ENCODE peak calls at places on chromosomes 7 and 10, in nine cellular contexts. O is iris pigment epithelial cell; I is activated T-helper 2 cell treated with anti-CD3 and anti-CD28 coated beads, Interferon-gamma antibody, Interleukin-2, Interleukin-4, amounts not matched to agents 10 μg/mL and 5 μg/mL and 100 μg/mL, durations not matched to agents 14 hours and 24 hours and 36 hours; G is DMS153; Q is effector memory CD8-positive, alpha-beta T cell; N is activated gamma-delta T cell treated with Interleukin-2 at 50 U/mL for 16 hours; S is omental fat pad; C is nephron progenitor cell; K is stimulated activated CD4-positive, alpha-beta T cell treated with anti-CD3 and anti-CD28 coated beads, Interleukin-1b, Interleukin-23, amount 100 ng/mL, for 48 hours. M is an unnamed sample.

GRCh38 chr10:99522078-99522479 is 10.7 kb upstream of the NKX2-3 start:
- DNase-seq in O (no peak), I (no peak), G (no peak), Q (no peak), N (no peak), S (no peak), C (no peak), K (no peak), M (no peak)

GRCh38 chr10:130215076-130215917 is 79.1 kb downstream of the GLRX3 start:
- DNase-seq in O (no peak), I (no peak), G (no peak), Q (no peak), N (no peak), S (no peak), C (no peak), K (no peak), M (no peak)

GRCh38 chr7:155721056-155721455 is 76.6 kb downstream of the RBM33 start:
- DNase-seq in O (no peak), I (no peak), G (no peak), Q (no peak), N (no peak), S (no peak), C (no peak), K (no peak), M (no peak)

GRCh38 chr7:44388089-44388970 is 62.9 kb upstream of the CAMK2B start:
- DNase-seq in O (no peak), I (no peak), G (no peak), Q (no peak), N (no peak), S (no peak), C (no peak), K (no peak), M (no peak)

GRCh38 chr7:122135275-122135674 is 8.8 kb downstream of the AASS start:
- DNase-seq in O (no peak), I (no peak), G (no peak), Q (no peak), N (no peak), S (no peak), C (no peak), K (no peak), M (no peak)

GRCh38 chr7:141276031-141276430 is 202.2 kb downstream of the TMEM178B start:
- DNase-seq in O (no peak), I (no peak), G (no peak), Q (no peak), N (no peak), S (no peak), C (no peak), K (no peak), M (no peak)

GRCh38 chr7:14805105-14805719 is 97.3 kb downstream of the DGKB start:
- DNase-seq in O (no peak), I (no peak), G (no peak), Q (no peak), N (no peak), S (no peak), C (no peak), K (no peak), M (no peak)

GRCh38 chr10:109029870-109030269 is 893.4 kb downstream of the XPNPEP1 start:
- DNase-seq in O (no peak), I (no peak), G (no peak), Q (no peak), N (no peak), S (no peak), C (no peak), K (no peak), M (no peak)

GRCh38 chr10:86500846-86501245 is 20.7 kb downstream of the WAPL start:
- DNase-seq in O (peak; percentile 70), I (no peak), G (no peak), Q (no peak), N (no peak), S (no peak), C (no peak), K (no peak), M (no peak)

GRCh38 chr10:21758239-21758638 is 224.2 kb downstream of the MLLT10 start:
- DNase-seq in O (no peak), I (no peak), G (no peak), Q (no peak), N (no peak), S (no peak), C (peak; percentile 36), K (no peak), M (no peak)

GRCh38 chr10:111179514-111179913 is 102.7 kb downstream of the ADRA2A start:
- DNase-seq in O (no peak), I (no peak), G (no peak), Q (no peak), N (no peak), S (no peak), C (no peak), K (no peak), M (no peak)

M was measured in activated CD4-positive, alpha-beta T cell treated with anti-CD3 and anti-CD28 coated beads, Interleukin-2, amount 50 U/mL, for 1 hour.